ENCODE peak calls at places on chromosome 5, in nine cellular contexts. V, H, A, T, I, D, C, S and U are unnamed samples.

GRCh38 chr5:5295361-5295760 is 127.1 kb upstream of the ICE1 start:
- DNase-seq in V (no peak), H (no peak), A (no peak), T (no peak), I (no peak), D (no peak), C (no peak), S (no peak), U (no peak)

GRCh38 chr5:158456756-158457155 is 597.8 kb upstream of the CLINT1 start:
- DNase-seq in V (no peak), H (no peak), A (no peak), T (no peak), I (no peak), D (no peak), C (no peak), S (peak), U (no peak)

GRCh38 chr5:108266235-108266634 is 115.7 kb downstream of the FBXL17 start:
- DNase-seq in V (no peak), H (no peak), A (no peak), T (no peak), I (no peak), D (no peak), C (no peak), S (no peak), U (no peak)

GRCh38 chr5:11564716-11565115 is 339.5 kb downstream of the CTNND2 start:
- DNase-seq in V (no peak), H (no peak), A (no peak), T (no peak), I (no peak), D (no peak), C (no peak), S (no peak), U (no peak)

GRCh38 chr5:51383494-51384081 is 340 bp downstream of the ISL1 start:
- DNase-seq in V (no peak), H (no peak), A (no peak), T (no peak), I (no peak), D (no peak), C (no peak), S (no peak), U (no peak)

GRCh38 chr5:59621477-59621876 is 272.0 kb downstream of the PDE4D start:
- DNase-seq in V (no peak), H (no peak), A (no peak), T (no peak), I (no peak), D (no peak), C (no peak), S (no peak), U (no peak)

GRCh38 chr5:145960166-145960565 is 23.8 kb downstream of the SH3RF2 start:
- DNase-seq in V (no peak), H (no peak), A (no peak), T (no peak), I (no peak), D (no peak), C (no peak), S (no peak), U (no peak)

GRCh38 chr5:12624776-12625560 is 720.7 kb upstream of the CTNND2 start:
- DNase-seq in V (no peak), H (no peak), A (no peak), T (no peak), I (no peak), D (no peak), C (no peak), S (no peak), U (no peak)

GRCh38 chr5:157026789-157027424 is 32.0 kb downstream of the HAVCR1 start:
- DNase-seq in V (no peak), H (no peak), A (no peak), T (no peak), I (no peak), D (no peak), C (no peak), S (no peak), U (peak)

GRCh38 chr5:39177629-39177959 is 41.8 kb downstream of the FYB1 start:
- DNase-seq in V (peak), H (no peak), A (no peak), T (no peak), I (no peak), D (peak), C (no peak), S (no peak), U (no peak)

GRCh38 chr5:98768160-98769005 is 5.1 kb upstream of the RGMB start:
- DNase-seq in V (peak), H (peak), A (peak), T (peak), I (peak), D (peak), C (peak), S (peak), U (peak)

GRCh38 chr5:69024241-69024651 is 69.6 kb upstream of the SLC30A5 start:
- DNase-seq in V (no peak), H (no peak), A (no peak), T (no peak), I (no peak), D (peak), C (no peak), S (no peak), U (no peak)

GRCh38 chr5:78905084-78905938 is 79.8 kb downstream of the ARSB start:
- DNase-seq in V (peak), H (no peak), A (no peak), T (no peak), I (no peak), D (peak), C (no peak), S (no peak), U (no peak)

GRCh38 chr5:136089804-136090203 is 42.8 kb upstream of the SMAD5 start:
- DNase-seq in V (no peak), H (peak), A (no peak), T (no peak), I (no peak), D (no peak), C (no peak), S (no peak), U (no peak)

GRCh38 chr5:9498541-9499497 is 47.1 kb downstream of the SEMA5A start:
- DNase-seq in V (no peak), H (no peak), A (no peak), T (no peak), I (no peak), D (peak), C (no peak), S (no peak), U (no peak)

GRCh38 chr5:113063927-113064326 is 87.3 kb downstream of the DCP2 start:
- DNase-seq in V (no peak), H (no peak), A (no peak), T (no peak), I (no peak), D (no peak), C (no peak), S (no peak), U (no peak)

GRCh38 chr5:56637321-56637920 is 177.9 kb upstream of the MAP3K1 start:
- DNase-seq in V (no peak), H (no peak), A (peak), T (no peak), I (no peak), D (no peak), C (no peak), S (no peak), U (no peak)

GRCh38 chr5:124806026-124806856 is 59.8 kb upstream of the ZNF608 start:
- DNase-seq in V (no peak), H (peak), A (peak), T (peak), I (peak), D (no peak), C (peak), S (peak), U (peak)

GRCh38 chr5:178551059-178551458 is 39.1 kb downstream of the COL23A1 start:
- DNase-seq in V (no peak), H (no peak), A (no peak), T (no peak), I (no peak), D (no peak), C (no peak), S (no peak), U (peak)

GRCh38 chr5:125295405-125295872 is 549.0 kb upstream of the ZNF608 start:
- DNase-seq in V (no peak), H (no peak), A (no peak), T (no peak), I (no peak), D (no peak), C (no peak), S (no peak), U (no peak)

GRCh38 chr5:176542596-176543427 is 5.6 kb upstream of the RNF44 start:
- DNase-seq in V (peak), H (peak), A (no peak), T (no peak), I (peak), D (no peak), C (no peak), S (no peak), U (no peak)

GRCh38 chr5:173868096-173868879 is 19.9 kb upstream of the CPEB4 start:
- DNase-seq in V (no peak), H (no peak), A (no peak), T (no peak), I (no peak), D (no peak), C (no peak), S (no peak), U (no peak)

GRCh38 chr5:147675168-147675567 is 107.4 kb downstream of the JAKMIP2 start:
- DNase-seq in V (no peak), H (no peak), A (no peak), T (no peak), I (no peak), D (no peak), C (no peak), S (no peak), U (no peak)

GRCh38 chr5:158754018-158754514 is 345.6 kb downstream of the EBF1 start:
- DNase-seq in V (no peak), H (no peak), A (no peak), T (no peak), I (no peak), D (no peak), C (no peak), S (peak), U (no peak)

GRCh38 chr5:107557051-107557658 is 113.6 kb downstream of the EFNA5 start:
- DNase-seq in V (no peak), H (no peak), A (no peak), T (no peak), I (peak), D (no peak), C (peak), S (peak), U (no peak)

GRCh38 chr5:147892696-147893296 is 13.5 kb downstream of the C5orf46 start:
- DNase-seq in V (no peak), H (peak), A (no peak), T (no peak), I (no peak), D (no peak), C (no peak), S (no peak), U (no peak)

GRCh38 chr5:158120760-158121159 is 261.8 kb upstream of the CLINT1 start:
- DNase-seq in V (no peak), H (no peak), A (no peak), T (no peak), I (no peak), D (no peak), C (no peak), S (no peak), U (no peak)